ENCODE peak calls at places on chromosomes 12 and 14, in five cellular contexts. U is fibroblast of lung, L is HepG2, K is mammary epithelial cell, P is hepatocyte. A is an unnamed sample. For H3K4me1, the result is how much of the 10 kb centered on the place peaks cover.

GRCh38 chr14:75404843-75405242 is 23.0 kb upstream of the JDP2 start:
- DNase-seq in P (no peak), K (no peak), U (no peak), L (no peak), A (no peak)

GRCh38 chr12:42886160-42886559 is 296.6 kb upstream of the PRICKLE1 start:
- DNase-seq in P (no peak), U (no peak), K (no peak), L (no peak), A (no peak)

GRCh38 chr12:56884421-56884820 is 49.8 kb downstream of the SDR9C7 start:
- DNase-seq in P (no peak), L (no peak), U (no peak), K (no peak), A (peak)

GRCh38 chr14:58919262-58919661 is 269.2 kb upstream of the DAAM1 start:
- DNase-seq in P (no peak), K (no peak), L (no peak), U (peak), A (no peak)

GRCh38 chr12:72547593-72547992 is 275.4 kb downstream of the TRHDE start:
- DNase-seq in L (no peak), K (peak), U (peak), P (no peak), A (no peak)

GRCh38 chr12:7013101-7013500 is 5.2 kb downstream of the LPCAT3 start:
- DNase-seq in K (no peak), P (no peak), L (no peak), U (no peak), A (no peak)

GRCh38 chr12:69816082-69816481 is 8.9 kb upstream of the MYRFL start:
- DNase-seq in U (no peak), K (no peak), P (no peak), L (no peak), A (no peak)

GRCh38 chr12:6699989-6700645 is 498 bp downstream of the PIANP start:
- DNase-seq in L (no peak), K (no peak), P (peak), U (no peak), A (no peak)

GRCh38 chr12:98578821-98579220 is 14.7 kb upstream of the SLC25A3 start:
- DNase-seq in L (no peak), P (peak), U (peak), K (peak), A (no peak)

GRCh38 chr12:6355491-6356373 is 13.9 kb upstream of the TNFRSF1A start:
- DNase-seq in K (no peak), P (no peak), L (no peak), U (no peak), A (no peak)

GRCh38 chr12:15407025-15407424 is 84.7 kb downstream of the PTPRO start:
- DNase-seq in U (no peak), K (no peak), L (no peak), P (no peak), A (no peak)

GRCh38 chr12:3559601-3560294 is 68.7 kb downstream of the PRMT8 start:
- DNase-seq in L (no peak), U (no peak), K (no peak), P (no peak), A (no peak)

GRCh38 chr14:64834965-64835364 is 44.7 kb downstream of the SPTB start:
- DNase-seq in U (no peak), P (no peak), L (no peak), K (no peak), A (no peak)

GRCh38 chr14:64831419-64831818 is 48.3 kb downstream of the SPTB start:
- DNase-seq in K (no peak), P (no peak), L (no peak), U (no peak), A (no peak)

GRCh38 chr14:64826845-64827244 is 52.9 kb downstream of the SPTB start:
- DNase-seq in K (peak), U (no peak), P (no peak), L (no peak), A (no peak)

GRCh38 chr14:64828096-64828495 is 51.6 kb downstream of the SPTB start:
- DNase-seq in U (no peak), P (no peak), K (no peak), L (no peak), A (no peak)

GRCh38 chr14:64830961-64831360 is 48.7 kb downstream of the SPTB start:
- DNase-seq in L (no peak), U (no peak), K (no peak), P (no peak), A (no peak)
- H3K4me1 ChIP-seq in L (under half), U (under half), K (under half), P (under half), A (under half)

GRCh38 chr12:76555226-76555767 is 4.3 kb downstream of the OSBPL8 start:
- DNase-seq in K (no peak), P (no peak), L (no peak), U (no peak), A (no peak)
- TF ChIP-seq CTCF in K (no peak), P (no peak), L (no peak), U (no peak), A (no peak)

GRCh38 chr12:113476093-113476986 is 4.7 kb upstream of the LHX5 start:
- DNase-seq in U (no peak), K (no peak), P (no peak), L (no peak), A (no peak)

GRCh38 chr12:113474635-113475436 is 3.2 kb upstream of the LHX5 start:
- DNase-seq in U (no peak), P (no peak), L (no peak), K (no peak), A (no peak)

GRCh38 chr12:113477171-113477841 is 5.6 kb upstream of the LHX5 start:
- DNase-seq in K (no peak), L (no peak), P (no peak), U (no peak), A (no peak)

GRCh38 chr12:113473942-113474341 is 2.3 kb upstream of the LHX5 start:
- DNase-seq in P (no peak), U (no peak), K (no peak), L (no peak), A (no peak)

GRCh38 chr12:113475451-113476085 is 3.9 kb upstream of the LHX5 start:
- DNase-seq in K (no peak), L (no peak), U (no peak), P (no peak), A (no peak)
- TF ChIP-seq EZH2 in K (peak), L (no peak), U (no peak), P (peak), A (no peak)

DNA sequence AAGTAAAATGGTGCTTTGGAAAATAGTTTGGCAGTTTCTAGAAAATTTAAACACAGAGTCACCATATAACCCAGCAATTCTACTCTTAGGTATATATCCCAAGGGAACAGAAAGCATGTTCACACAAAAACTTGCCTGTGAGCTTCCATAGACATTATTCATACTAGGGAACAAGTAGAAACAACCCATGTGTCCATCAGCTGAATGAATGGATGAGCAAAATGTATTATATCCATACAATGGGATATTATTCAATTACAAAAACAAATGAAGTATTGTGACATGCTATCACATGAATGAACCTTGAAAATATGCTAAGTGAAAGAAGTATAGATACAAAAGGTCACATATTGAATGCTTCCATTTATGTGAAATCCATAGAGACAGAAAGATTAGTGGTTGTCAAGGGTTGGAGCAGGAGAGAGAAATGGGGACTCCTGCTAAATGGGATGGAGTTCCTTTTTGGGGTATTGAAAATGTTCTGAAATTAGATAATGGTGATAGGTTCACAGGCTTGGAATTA is 7.9 kb downstream of the SLC10A1 start:
- DNase-seq in K (peak), P (no peak), L (no peak), U (no peak), A (no peak)
- H3K4me1 ChIP-seq in K (under half), P (under half), L (under half), U (under half), A (under half)

GRCh38 chr14:22994762-22995275 is 12.5 kb upstream of the AJUBA start:
- DNase-seq in K (peak), L (peak), U (peak), P (peak), A (no peak)
- TF ChIP-seq CTCF in K (peak), L (peak), U (peak), P (peak), A (peak)